ENCODE peak calls at places on chromosome 3, in ten cellular contexts. G is cardiac muscle cell; L is CD8-positive, alpha-beta T cell; Z is Peyer's patch; O is colonic mucosa; P is ovary; R is adrenal gland; K is Panc1; Q is A673; I is endodermal cell. C is an unnamed sample.

GRCh38 chr3:178019645-178020044 is 516.6 kb upstream of the KCNMB2 start:
- DNase-seq in Z (no peak), O (no peak), R (no peak), K (no peak), G (no peak), I (no peak), Q (no peak), L (no peak), P (no peak), C (no peak)

GRCh38 chr3:149042766-149043386 is 43.5 kb downstream of the HLTF start:
- DNase-seq in K (no peak), G (peak; percentile 48), Q (no peak), Z (no peak), I (no peak), R (no peak), O (no peak), P (no peak), L (no peak), C (no peak)

GRCh38 chr3:194941956-194942483 is 256.3 kb downstream of the FAM43A start:
- DNase-seq in K (no peak), Q (peak; percentile 33), G (no peak), Z (no peak), P (no peak), O (no peak), R (no peak), L (peak; percentile 36), I (no peak), C (no peak)

GRCh38 chr3:98741121-98741716 is 21.9 kb upstream of the ST3GAL6 start:
- DNase-seq in L (no peak), R (no peak), Q (no peak), G (peak; percentile 83), Z (no peak), O (no peak), K (no peak), I (no peak), P (no peak), C (no peak)

GRCh38 chr3:187291512-187292132 is at the start of gene MASP1:
- DNase-seq in L (no peak), R (peak; percentile 27), I (peak; percentile 79), Q (no peak), P (peak; percentile 39), O (no peak), K (no peak), Z (no peak), G (no peak), C (peak; percentile 69)

GRCh38 chr3:60333710-60334109 is 917.5 kb downstream of the FHIT start:
- DNase-seq in O (no peak), P (no peak), I (no peak), Q (no peak), L (no peak), R (no peak), Z (no peak), K (no peak), G (no peak), C (no peak)

GRCh38 chr3:50356553-50356952 is 2.8 kb downstream of the TMEM115 start:
- DNase-seq in Z (peak; percentile 78), I (no peak), G (peak; percentile 25), L (no peak), Q (no peak), K (no peak), R (peak; percentile 46), O (peak; percentile 86), P (no peak), C (no peak)

GRCh38 chr3:189982299-189982945 is 138.3 kb downstream of the P3H2 start:
- DNase-seq in L (no peak), G (peak; percentile 30), K (no peak), O (no peak), Q (no peak), P (no peak), R (no peak), I (no peak), Z (no peak), C (no peak)

GRCh38 chr3:192652731-192653130 is 74.6 kb downstream of the FGF12 start:
- DNase-seq in L (no peak), G (no peak), P (no peak), K (no peak), Z (no peak), I (no peak), O (no peak), R (no peak), Q (peak; percentile 2), C (no peak)

DNA sequence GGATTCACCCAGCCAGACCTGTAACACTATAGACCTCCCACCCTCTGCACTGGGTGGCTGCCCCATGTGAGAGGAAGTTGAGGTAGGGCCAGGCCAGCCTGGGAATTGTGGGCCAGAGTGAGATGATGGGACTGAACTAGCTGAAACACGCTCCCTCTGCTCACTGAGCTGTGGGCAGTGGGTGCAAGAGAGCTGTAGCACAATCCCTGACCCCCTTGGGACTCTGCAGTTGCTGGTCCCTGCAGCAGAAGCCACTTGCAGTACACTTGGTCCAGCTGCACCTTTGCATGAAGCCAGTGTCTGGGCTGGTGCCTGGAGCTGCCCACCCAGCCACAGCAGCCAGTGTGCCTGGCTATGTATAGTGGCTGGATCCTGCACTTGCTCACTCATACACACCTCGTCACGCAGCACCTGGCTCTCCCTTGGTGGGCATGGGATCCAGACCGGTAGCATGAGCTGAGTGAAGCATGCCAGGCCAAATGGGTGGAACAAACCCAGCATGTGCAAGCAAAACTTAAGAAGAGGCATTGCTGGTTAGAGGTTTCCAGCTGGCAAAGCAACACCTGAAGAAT is 805.7 kb upstream of the GBE1 start:
- DNase-seq in Z (no peak), Q (no peak), P (no peak), G (no peak), I (no peak), O (no peak), R (no peak), K (no peak), L (no peak), C (no peak)
- H3K27me3 ChIP-seq in Z (no peaks in the 10 kb centered on the region), Q (no peaks in the 10 kb centered on the region), P (no peaks in the 10 kb centered on the region), G (no peaks in the 10 kb centered on the region), I (no peaks in the 10 kb centered on the region), O (no peaks in the 10 kb centered on the region), R (no peaks in the 10 kb centered on the region), K (no peaks in the 10 kb centered on the region), L (no peaks in the 10 kb centered on the region), C (no peaks in the 10 kb centered on the region)

GRCh38 chr3:40780801-40781406 is 256.1 kb downstream of the ZNF621 start:
- DNase-seq in K (no peak), Q (no peak), O (no peak), Z (no peak), I (no peak), P (peak; percentile 36), L (no peak), R (peak; percentile 24), G (peak; percentile 60), C (peak; percentile 69)
- H3K4me3 ChIP-seq in K (no peak overlapping the region), Q (no peak overlapping the region), O (no peak overlapping the region), Z (no peak overlapping the region), I (no peak overlapping the region), P (no peak overlapping the region), L (no peak overlapping the region), R (no peak overlapping the region), G (no peak overlapping the region), C (no peak overlapping the region)

DNA sequence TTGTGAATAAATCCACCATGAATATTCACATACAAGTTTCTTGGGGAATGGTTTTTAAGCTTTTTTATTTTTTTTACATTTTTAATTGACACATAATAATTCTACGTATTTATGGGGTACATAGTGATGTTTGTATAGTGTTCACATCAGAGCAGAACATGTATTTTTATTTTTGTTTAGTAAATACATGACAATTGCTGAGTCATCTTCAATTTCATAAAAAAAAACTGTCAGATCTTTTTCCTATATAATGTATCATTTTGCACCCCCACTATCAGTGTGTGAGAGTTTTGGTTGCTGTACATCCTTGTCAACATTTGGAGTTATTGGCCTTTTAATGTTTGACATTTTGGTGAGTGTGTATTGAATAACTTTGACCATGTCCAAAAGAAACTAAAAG is 39.9 kb upstream of the FILIP1L start:
- DNase-seq in Z (no peak), L (no peak), O (no peak), R (no peak), G (no peak), P (no peak), Q (no peak), I (no peak), K (no peak), C (no peak)
- TF ChIP-seq CTCF in Z (no peak), L (no peak), O (no peak), R (no peak), G (no peak), P (no peak), Q (no peak), I (no peak), K (no peak), C (no peak)

GRCh38 chr3:45773044-45773443 is 23.3 kb downstream of the SLC6A20 start:
- DNase-seq in R (peak; percentile 2), P (no peak), Q (no peak), L (no peak), Z (no peak), O (peak; percentile 51), I (no peak), K (no peak), G (no peak), C (no peak)

GRCh38 chr3:45773714-45774449 is 22.5 kb downstream of the SLC6A20 start:
- DNase-seq in Q (no peak), I (peak; percentile 13), L (no peak), O (peak; percentile 69), P (no peak), K (no peak), G (no peak), R (peak; percentile 6), Z (peak; percentile 61), C (no peak)

GRCh38 chr3:45771166-45771775 is 25.1 kb downstream of the SLC6A20 start:
- DNase-seq in P (no peak), R (peak; percentile 7), O (no peak), Z (no peak), Q (no peak), G (no peak), L (peak; percentile 43), I (peak; percentile 19), K (no peak), C (no peak)

GRCh38 chr3:45772341-45773035 is 23.8 kb downstream of the SLC6A20 start:
- DNase-seq in I (peak; percentile 27), G (no peak), P (no peak), R (peak; percentile 5), L (peak; percentile 40), Z (peak; percentile 44), K (no peak), O (no peak), Q (no peak), C (no peak)

GRCh38 chr3:45771831-45772230 is 24.5 kb downstream of the SLC6A20 start:
- DNase-seq in Q (no peak), P (no peak), I (peak; percentile 13), O (no peak), L (peak; percentile 45), R (peak; percentile 2), G (no peak), Z (no peak), K (no peak), C (no peak)
- H3K27me3 ChIP-seq in Q (no peaks in the 10 kb centered on the region), P (no peaks in the 10 kb centered on the region), I (no peaks in the 10 kb centered on the region), O (no peaks in the 10 kb centered on the region), L (no peaks in the 10 kb centered on the region), R (no peaks in the 10 kb centered on the region), G (no peaks in the 10 kb centered on the region), Z (no peaks in the 10 kb centered on the region), K (no peaks in the 10 kb centered on the region), C (no peaks in the 10 kb centered on the region)